ENCODE peak calls at places on chromosomes 11 and 22, in four cellular contexts. F is SK-N-SH, C is GM12878, Z is HepG2. B is an unnamed sample.

GRCh38 chr11:44773351-44773965 is 46.7 kb downstream of the TSPAN18 start:
- DNase-seq in C (no peak), Z (no peak), F (no peak), B (no peak)

GRCh38 chr11:102633385-102634026 is 8.4 kb upstream of the MMP20 start:
- DNase-seq in C (no peak), F (no peak), Z (no peak), B (peak)

GRCh38 chr22:41746563-41747400 is 47.5 kb downstream of the MEI1 start:
- DNase-seq in C (peak), F (peak), Z (peak), B (peak)

GRCh38 chr11:34161812-34162506 is 56.5 kb downstream of the NAT10 start:
- DNase-seq in Z (no peak), F (no peak), C (no peak), B (peak)

GRCh38 chr11:130829801-130830562 is 86.3 kb downstream of the SNX19 start:
- DNase-seq in C (no peak), Z (no peak), F (no peak), B (no peak)

GRCh38 chr11:128171496-128171895 is 415.9 kb downstream of the ETS1 start:
- DNase-seq in C (no peak), Z (no peak), F (no peak), B (no peak)

GRCh38 chr11:129117595-129118350 is 74.4 kb downstream of the ARHGAP32 start:
- DNase-seq in Z (peak), C (no peak), F (peak), B (peak)

GRCh38 chr11:113668255-113668654 is 37.9 kb downstream of the TMPRSS5 start:
- DNase-seq in Z (no peak), C (no peak), F (no peak), B (no peak)

GRCh38 chr11:72823105-72823804 is 9.0 kb downstream of the ATG16L2 start:
- DNase-seq in C (no peak), F (no peak), Z (no peak), B (no peak)

GRCh38 chr22:27642104-27642800 is 159.3 kb downstream of the MN1 start:
- DNase-seq in C (no peak), F (peak), Z (peak), B (no peak)

GRCh38 chr22:45430871-45431270 is 17.4 kb downstream of the RIBC2 start:
- DNase-seq in C (no peak), F (peak), Z (no peak), B (no peak)

GRCh38 chr22:50286275-50286674 is 16.1 kb upstream of the MAPK11 start:
- DNase-seq in Z (no peak), F (no peak), C (no peak), B (no peak)

GRCh38 chr11:106459135-106459534 is 381.7 kb downstream of the AASDHPPT start:
- DNase-seq in F (no peak), C (no peak), Z (no peak), B (no peak)

GRCh38 chr22:29482726-29483125 is 2.7 kb downstream of the NEFH start:
- DNase-seq in C (no peak), Z (no peak), F (no peak), B (no peak)
- H3K4me3 ChIP-seq in C (no peak), Z (no peak), F (no peak), B (no peak)

DNA sequence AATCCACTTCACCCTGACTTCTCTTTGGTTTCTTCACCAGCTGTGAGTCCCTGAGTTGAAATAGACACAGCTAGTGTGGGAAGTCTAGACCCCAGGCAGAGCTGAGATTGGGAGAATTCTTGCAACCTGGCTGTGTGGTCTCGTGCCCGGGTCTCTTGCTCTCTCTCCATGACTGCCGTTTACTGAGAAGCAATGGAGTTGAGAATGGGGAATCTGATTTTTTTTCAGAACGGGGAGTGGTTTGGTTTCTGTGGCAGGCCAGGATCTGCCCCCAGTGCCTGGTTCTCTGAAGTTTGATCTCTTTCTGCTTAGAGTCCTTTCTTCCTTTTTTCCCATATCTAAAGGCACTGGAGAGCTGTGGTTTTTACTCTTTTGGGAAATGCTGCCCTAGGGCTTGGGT is 1.5 kb downstream of the SIDT2 start:
- DNase-seq in C (no peak), Z (no peak), F (peak), B (no peak)
- TF ChIP-seq MAX in C (no peak), Z (no peak), F (no peak), B (no peak)

GRCh38 chr22:32805586-32805881 is 4.0 kb downstream of the TIMP3 start:
- DNase-seq in Z (no peak), C (no peak), F (no peak), B (no peak)
- H3K4me3 ChIP-seq in Z (no peak), C (no peak), F (no peak), B (no peak)

DNA sequence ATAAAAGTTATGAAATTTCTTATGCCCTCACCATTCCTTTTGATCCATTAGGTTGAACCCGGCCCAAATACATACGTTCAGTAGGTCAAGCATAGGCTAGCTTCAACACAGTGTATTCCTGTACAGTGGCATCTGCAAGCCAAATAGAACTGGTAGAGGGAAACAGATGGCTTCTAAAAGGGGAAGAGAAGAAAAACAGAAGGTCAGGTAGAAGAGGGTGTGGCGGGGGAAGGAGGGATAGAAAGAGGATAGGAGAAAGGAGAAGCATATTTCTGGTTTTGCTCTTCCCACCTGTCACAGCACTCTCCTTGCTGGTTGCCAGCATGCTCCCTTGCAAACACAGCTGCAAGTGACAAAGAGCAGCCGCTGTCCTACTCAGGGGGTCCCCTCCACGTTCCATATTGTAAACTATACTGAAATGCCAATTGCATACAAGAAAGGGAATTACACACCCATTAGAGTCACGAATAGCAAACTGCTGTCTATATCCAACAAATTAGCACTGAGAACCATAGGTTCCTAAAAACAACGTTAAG is 71.9 kb downstream of the PHF21A start:
- DNase-seq in Z (no peak), C (no peak), F (no peak), B (no peak)
- TF ChIP-seq MAX in Z (no peak), C (no peak), F (no peak), B (no peak)

GRCh38 chr11:17720796-17721171 is 1.4 kb downstream of the MYOD1 start:
- DNase-seq in Z (no peak), C (no peak), F (peak), B (no peak)

GRCh38 chr11:17718015-17718414 is 1.4 kb upstream of the MYOD1 start:
- DNase-seq in C (no peak), F (no peak), Z (no peak), B (no peak)

GRCh38 chr11:17718510-17718962 is 835 bp upstream of the MYOD1 start:
- DNase-seq in C (no peak), Z (no peak), F (no peak), B (no peak)

GRCh38 chr11:17719940-17720795 is 797 bp downstream of the MYOD1 start:
- DNase-seq in F (peak), C (no peak), Z (no peak), B (no peak)

DNA sequence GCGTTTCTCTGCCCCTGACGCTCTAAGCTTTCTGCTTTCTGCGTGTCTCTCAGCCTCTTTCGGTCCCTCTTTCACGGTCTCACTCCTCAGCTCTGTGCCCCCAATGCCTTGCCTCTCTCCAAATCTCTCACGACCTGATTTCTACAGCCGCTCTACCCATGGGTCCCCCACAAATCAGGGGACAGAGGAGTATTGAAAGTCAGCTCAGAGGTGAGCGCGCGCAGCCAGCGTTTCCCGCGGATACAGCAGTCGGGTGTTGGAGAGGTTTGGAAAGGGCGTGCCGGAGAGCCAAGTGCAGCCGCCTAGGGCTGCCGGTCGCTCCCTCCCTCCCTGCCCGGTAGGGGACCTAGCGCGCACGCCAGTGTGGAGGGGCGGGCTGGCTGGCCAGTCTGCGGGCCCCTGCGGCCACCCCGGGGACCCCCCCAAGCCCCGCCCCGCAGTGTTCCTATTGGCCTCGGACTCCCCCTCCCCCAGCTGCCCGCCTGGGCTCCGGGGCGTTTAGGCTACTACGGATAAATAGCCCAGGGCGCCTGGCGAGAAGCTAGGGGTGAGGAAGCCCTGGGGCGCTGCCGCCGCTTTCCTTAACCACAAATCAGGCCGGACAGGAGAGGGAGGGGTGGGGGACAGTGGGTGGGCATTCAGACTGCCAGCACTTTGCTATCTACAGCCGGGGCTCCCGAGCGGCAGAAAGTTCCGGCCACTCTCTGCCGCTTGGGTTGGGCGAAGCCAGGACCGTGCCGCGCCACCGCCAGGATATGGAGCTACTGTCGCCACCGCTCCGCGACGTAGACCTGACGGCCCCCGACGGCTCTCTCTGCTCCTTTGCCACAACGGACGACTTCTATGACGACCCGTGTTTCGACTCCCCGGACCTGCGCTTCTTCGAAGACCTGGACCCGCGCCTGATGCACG is at the start of gene MYOD1:
- DNase-seq in F (peak), C (no peak), Z (no peak), B (no peak)
- H3K4me3 ChIP-seq in F (no peak), C (no peak), Z (no peak), B (no peak)

GRCh38 chr11:69864589-69864929 is 45.3 kb upstream of the FGF3 start:
- DNase-seq in F (peak), C (no peak), Z (no peak), B (no peak)

GRCh38 chr11:69865707-69866106 is 46.5 kb upstream of the FGF3 start:
- DNase-seq in Z (no peak), C (no peak), F (no peak), B (no peak)

GRCh38 chr11:69863544-69864200 is 44.5 kb upstream of the FGF3 start:
- DNase-seq in Z (no peak), C (no peak), F (peak), B (no peak)

GRCh38 chr11:69866648-69867047 is 47.4 kb upstream of the FGF3 start:
- DNase-seq in C (no peak), F (no peak), Z (no peak), B (no peak)

DNA sequence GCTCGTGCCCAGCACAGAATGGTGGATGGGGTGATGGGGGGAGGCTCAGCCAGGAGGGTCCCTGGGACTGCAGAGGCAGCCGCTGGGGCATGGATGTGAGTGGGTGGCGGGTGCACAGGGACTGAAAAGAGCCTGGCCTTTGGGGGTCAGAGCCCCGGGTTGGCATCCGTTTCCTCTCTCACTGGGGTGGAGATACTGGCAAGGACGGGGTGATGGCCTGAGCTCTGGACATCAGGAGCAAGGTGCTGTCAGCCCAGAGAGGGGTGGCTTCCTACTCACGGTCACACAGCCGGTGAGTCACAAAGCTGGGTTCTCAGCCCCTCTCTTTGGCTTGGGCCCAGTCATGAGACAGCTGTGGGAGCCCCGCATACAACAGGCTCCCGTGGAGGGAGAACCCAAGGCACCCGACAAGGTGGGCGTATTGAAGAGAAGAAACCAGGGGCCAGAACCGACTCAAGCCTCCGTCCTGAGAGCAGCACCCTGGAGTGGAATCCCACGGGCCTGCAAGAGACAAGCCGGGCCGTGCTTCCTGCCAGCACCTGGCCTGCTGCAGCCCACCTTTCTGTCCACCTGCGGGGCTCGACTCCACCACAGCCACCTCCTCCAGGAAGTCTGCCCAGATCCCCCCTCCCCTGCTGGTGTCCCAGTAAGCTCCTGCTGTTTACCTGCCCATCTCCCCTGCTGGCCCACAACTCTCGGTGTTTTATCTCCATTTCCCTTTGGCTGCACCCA is 45.9 kb upstream of the FGF3 start:
- DNase-seq in C (no peak), Z (no peak), F (peak), B (no peak)
- TF ChIP-seq MAX in C (no peak), Z (no peak), F (no peak), B (no peak)

GRCh38 chr22:29798801-29799200 is 31.6 kb downstream of the UQCR10 start:
- DNase-seq in C (no peak), F (no peak), Z (no peak), B (no peak)
- H3K4me3 ChIP-seq in C (no peak), F (peak), Z (peak), B (no peak)